ENCODE peak calls at places on chromosomes 5 and 9, in six cellular contexts. Z, H, D, E, Q and T are unnamed samples.

GRCh38 chr9:126454250-126454649 is 127.6 kb downstream of the MVB12B start:
- ATAC-seq in Z (no peak), H (no peak), E (no peak), Q (no peak), D (no peak), T (no peak)

GRCh38 chr9:130825051-130825651 is 9.9 kb upstream of the ABL1 start:
- ATAC-seq in Q (no peak), E (no peak), H (no peak), D (no peak), Z (no peak), T (no peak)

GRCh38 chr9:14071484-14071883 is 242.5 kb downstream of the NFIB start:
- ATAC-seq in E (no peak), Q (no peak), D (no peak), H (no peak), Z (no peak), T (no peak)

GRCh38 chr5:123599171-123599570 is 87.2 kb downstream of the CSNK1G3 start:
- ATAC-seq in D (no peak), Z (no peak), H (no peak), E (no peak), Q (no peak), T (no peak)

GRCh38 chr9:98861881-98862501 is 54.5 kb downstream of the GALNT12 start:
- ATAC-seq in Q (peak), E (no peak), D (peak), H (no peak), Z (peak), T (no peak)

GRCh38 chr5:5348135-5348534 is 74.3 kb upstream of the ICE1 start:
- ATAC-seq in Z (no peak), D (no peak), E (no peak), H (no peak), Q (no peak), T (no peak)

GRCh38 chr9:131299346-131299745 is 9.8 kb downstream of the PLPP7 start:
- ATAC-seq in Q (no peak), H (no peak), Z (no peak), E (no peak), D (no peak), T (no peak)

GRCh38 chr5:5767286-5767928 is 344.9 kb downstream of the ICE1 start:
- ATAC-seq in E (no peak), H (no peak), D (peak), Z (no peak), Q (no peak), T (no peak)

GRCh38 chr5:61535828-61536227 is 203.8 kb downstream of the ZSWIM6 start:
- ATAC-seq in D (no peak), Q (no peak), H (no peak), Z (no peak), E (no peak), T (no peak)

GRCh38 chr5:122602700-122603099 is 172.2 kb upstream of the SNX2 start:
- ATAC-seq in Q (no peak), D (no peak), E (no peak), Z (no peak), H (no peak), T (no peak)